ENCODE peak calls at places on chromosomes 3 and 15, in five cellular contexts. One of them, this sample, is unnamed.

GRCh38 chr3:142844339-142844977 is 44.4 kb downstream of the PCOLCE2 start:
- DNase-seq in astrocyte of the cerebellum: no peak
- DNase-seq in uterus: no peak
- DNase-seq in heart left ventricle: no peak
- DNase-seq in Panc1: no peak
- DNase-seq in this sample: no peak

GRCh38 chr3:149314807-149315578 is 18.4 kb downstream of the TM4SF18 start:
- DNase-seq in astrocyte of the cerebellum: peak; percentile 70
- DNase-seq in uterus: no peak
- DNase-seq in heart left ventricle: no peak
- DNase-seq in Panc1: no peak
- DNase-seq in this sample: peak; percentile 57

GRCh38 chr3:73576995-73577394 is 47.7 kb downstream of the PDZRN3 start:
- DNase-seq in astrocyte of the cerebellum: no peak
- DNase-seq in uterus: no peak
- DNase-seq in heart left ventricle: no peak
- DNase-seq in Panc1: no peak
- DNase-seq in this sample: no peak

GRCh38 chr15:82535566-82536408 is 4.5 kb downstream of the RPS17 start:
- DNase-seq in astrocyte of the cerebellum: no peak
- DNase-seq in uterus: no peak
- DNase-seq in heart left ventricle: no peak
- DNase-seq in Panc1: no peak
- DNase-seq in this sample: no peak

GRCh38 chr3:102069211-102069662 is 219.9 kb downstream of the NFKBIZ start:
- DNase-seq in astrocyte of the cerebellum: peak; percentile 55
- DNase-seq in uterus: no peak
- DNase-seq in heart left ventricle: no peak
- DNase-seq in Panc1: no peak
- DNase-seq in this sample: no peak

GRCh38 chr3:128482857-128483656 is 9.9 kb downstream of the GATA2 start:
- DNase-seq in astrocyte of the cerebellum: no peak
- DNase-seq in uterus: peak; percentile 83
- DNase-seq in heart left ventricle: peak; percentile 60
- DNase-seq in Panc1: no peak
- DNase-seq in this sample: peak; percentile 36

GRCh38 chr15:90039996-90040395 is 38.9 kb downstream of the ZNF710 start:
- DNase-seq in astrocyte of the cerebellum: no peak
- DNase-seq in uterus: no peak
- DNase-seq in heart left ventricle: no peak
- DNase-seq in Panc1: no peak
- DNase-seq in this sample: no peak

GRCh38 chr3:3666664-3667063 is 132.6 kb upstream of the LRRN1 start:
- DNase-seq in astrocyte of the cerebellum: no peak
- DNase-seq in uterus: no peak
- DNase-seq in heart left ventricle: no peak
- DNase-seq in Panc1: no peak
- DNase-seq in this sample: no peak

GRCh38 chr3:160099855-160100254 is 111.2 kb downstream of the IL12A start:
- DNase-seq in astrocyte of the cerebellum: no peak
- DNase-seq in uterus: no peak
- DNase-seq in heart left ventricle: no peak
- DNase-seq in Panc1: no peak
- DNase-seq in this sample: no peak
- TF ChIP-seq CTCF in astrocyte of the cerebellum: no peak
- TF ChIP-seq CTCF in uterus: no peak
- TF ChIP-seq CTCF in heart left ventricle: no peak
- TF ChIP-seq CTCF in Panc1: no peak
- TF ChIP-seq CTCF in this sample: no peak

DNA sequence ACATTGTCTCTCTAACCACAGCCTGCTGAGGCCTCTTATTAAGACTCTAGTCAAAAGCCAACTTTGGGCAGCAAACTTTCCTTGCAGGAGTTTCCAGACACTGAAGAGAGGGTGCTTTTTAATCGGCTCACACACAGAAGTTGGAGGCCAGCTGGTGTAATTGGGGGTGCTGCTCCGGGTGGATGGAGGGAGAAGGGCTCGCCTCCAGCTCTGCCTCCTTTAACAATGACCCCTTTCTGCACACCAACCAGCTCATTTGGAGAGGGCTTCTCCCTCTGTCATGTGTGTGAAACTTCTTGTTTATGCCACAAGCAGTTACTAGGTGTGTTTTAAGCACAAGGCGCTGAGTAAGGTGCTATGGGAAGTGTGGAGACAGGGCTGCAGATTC is 5.7 kb upstream of the MAGEF1 start:
- DNase-seq in astrocyte of the cerebellum: no peak
- DNase-seq in uterus: no peak
- DNase-seq in heart left ventricle: no peak
- DNase-seq in Panc1: no peak
- DNase-seq in this sample: no peak
- H3K4me3 ChIP-seq in astrocyte of the cerebellum: no peak overlapping the region
- H3K4me3 ChIP-seq in uterus: no peak overlapping the region
- H3K4me3 ChIP-seq in heart left ventricle: no peak overlapping the region
- H3K4me3 ChIP-seq in Panc1: no peak overlapping the region
- H3K4me3 ChIP-seq in this sample: no peak overlapping the region

DNA sequence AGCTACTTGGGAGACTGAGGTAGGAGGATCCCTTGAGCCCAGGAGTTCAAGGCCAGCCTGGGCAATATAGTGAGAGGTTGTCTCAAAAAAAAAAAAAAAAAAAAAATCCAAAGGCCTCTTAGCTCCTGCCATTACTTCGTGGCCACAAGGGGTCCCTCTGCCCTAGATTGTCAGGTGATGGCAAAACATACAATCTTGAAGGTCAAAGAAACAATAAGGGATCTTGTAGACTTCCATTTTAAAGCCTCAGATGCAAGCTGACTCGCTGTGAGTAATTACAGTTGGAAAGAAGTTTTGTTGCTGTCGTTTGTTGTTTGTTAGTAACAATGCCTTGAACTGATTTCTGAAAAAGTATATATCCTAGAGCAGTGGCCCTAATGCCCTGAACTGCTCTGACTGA is 55.9 kb upstream of the PLCL2 start:
- DNase-seq in astrocyte of the cerebellum: no peak
- DNase-seq in uterus: no peak
- DNase-seq in heart left ventricle: no peak
- DNase-seq in Panc1: no peak
- DNase-seq in this sample: no peak
- TF ChIP-seq CTCF in astrocyte of the cerebellum: peak; percentile 29
- TF ChIP-seq CTCF in uterus: no peak
- TF ChIP-seq CTCF in heart left ventricle: no peak
- TF ChIP-seq CTCF in Panc1: peak; percentile 31
- TF ChIP-seq CTCF in this sample: peak; percentile 29

DNA sequence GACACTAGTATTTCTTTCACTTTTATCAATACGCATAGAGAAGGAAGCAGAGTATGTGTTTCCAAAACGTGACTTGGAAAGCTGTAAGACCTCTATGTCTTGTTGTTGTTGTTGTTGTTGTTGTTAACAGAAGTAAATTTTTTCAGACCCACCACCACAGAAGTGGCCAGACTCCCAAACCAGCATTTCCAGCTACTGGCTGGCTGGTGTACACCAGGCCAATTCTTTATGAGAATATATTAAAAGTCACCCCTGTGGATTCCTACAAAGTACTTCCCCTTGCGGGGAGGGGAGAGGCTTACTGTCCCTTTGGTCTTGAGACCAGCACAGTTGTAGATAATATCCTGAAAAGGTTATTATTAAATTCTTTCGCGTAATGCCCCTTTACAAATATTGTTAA is 1.6 kb upstream of the FOXP1 start:
- DNase-seq in astrocyte of the cerebellum: no peak
- DNase-seq in uterus: no peak
- DNase-seq in heart left ventricle: no peak
- DNase-seq in Panc1: no peak
- DNase-seq in this sample: no peak
- H3K4me3 ChIP-seq in astrocyte of the cerebellum: peak overlapping the region; percentile 84
- H3K4me3 ChIP-seq in uterus: no peak overlapping the region
- H3K4me3 ChIP-seq in heart left ventricle: peak overlapping the region; percentile 77
- H3K4me3 ChIP-seq in Panc1: no peak overlapping the region
- H3K4me3 ChIP-seq in this sample: no peak overlapping the region

DNA sequence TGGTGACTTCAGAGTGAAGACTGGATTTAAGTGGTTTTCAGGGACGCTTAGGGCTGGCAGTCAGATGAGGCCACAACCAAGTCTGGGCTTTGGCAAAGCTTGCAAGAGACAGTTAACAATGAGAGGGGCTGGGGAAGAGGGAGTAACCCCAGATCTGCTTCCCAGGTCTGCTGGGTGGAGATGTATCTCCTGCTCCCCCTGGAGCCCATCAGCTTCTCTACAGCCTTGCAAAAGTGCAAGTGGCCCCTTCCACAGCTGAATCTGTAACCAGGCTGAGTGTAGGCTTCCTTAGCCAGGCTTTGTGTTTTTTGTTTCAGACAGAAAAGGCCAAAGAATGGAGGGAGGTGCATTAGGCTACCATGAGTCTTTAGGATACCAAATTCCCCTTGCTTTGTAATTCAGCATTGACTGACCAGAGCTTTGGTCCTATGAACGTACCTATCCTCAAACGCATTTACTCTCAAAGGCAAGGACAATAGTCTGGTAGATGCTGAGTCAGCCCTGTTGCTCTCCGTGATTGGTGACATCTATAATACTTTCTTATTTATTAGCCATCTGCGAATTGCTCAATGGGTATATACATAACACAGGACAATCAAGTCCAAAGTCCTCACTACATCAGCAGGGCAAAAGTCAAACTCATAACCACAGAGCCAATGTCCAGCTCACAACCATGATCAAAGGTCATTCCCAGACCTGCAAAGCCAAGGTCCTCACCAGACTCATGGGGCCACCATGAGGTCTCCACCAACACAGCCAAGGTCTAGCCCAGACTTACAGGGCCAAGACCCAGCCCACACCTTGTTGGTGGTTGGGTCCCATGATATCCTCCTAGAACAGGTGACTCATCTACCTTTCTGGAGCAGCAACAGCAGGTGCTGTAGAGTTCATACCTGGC is 17.1 kb downstream of the CCDC13 start:
- DNase-seq in astrocyte of the cerebellum: no peak
- DNase-seq in uterus: peak; percentile 16
- DNase-seq in heart left ventricle: no peak
- DNase-seq in Panc1: no peak
- DNase-seq in this sample: no peak
- TF ChIP-seq CTCF in astrocyte of the cerebellum: peak; percentile 66
- TF ChIP-seq CTCF in uterus: peak; percentile 19
- TF ChIP-seq CTCF in heart left ventricle: peak; percentile 34
- TF ChIP-seq CTCF in Panc1: peak; percentile 65
- TF ChIP-seq CTCF in this sample: peak; percentile 49

DNA sequence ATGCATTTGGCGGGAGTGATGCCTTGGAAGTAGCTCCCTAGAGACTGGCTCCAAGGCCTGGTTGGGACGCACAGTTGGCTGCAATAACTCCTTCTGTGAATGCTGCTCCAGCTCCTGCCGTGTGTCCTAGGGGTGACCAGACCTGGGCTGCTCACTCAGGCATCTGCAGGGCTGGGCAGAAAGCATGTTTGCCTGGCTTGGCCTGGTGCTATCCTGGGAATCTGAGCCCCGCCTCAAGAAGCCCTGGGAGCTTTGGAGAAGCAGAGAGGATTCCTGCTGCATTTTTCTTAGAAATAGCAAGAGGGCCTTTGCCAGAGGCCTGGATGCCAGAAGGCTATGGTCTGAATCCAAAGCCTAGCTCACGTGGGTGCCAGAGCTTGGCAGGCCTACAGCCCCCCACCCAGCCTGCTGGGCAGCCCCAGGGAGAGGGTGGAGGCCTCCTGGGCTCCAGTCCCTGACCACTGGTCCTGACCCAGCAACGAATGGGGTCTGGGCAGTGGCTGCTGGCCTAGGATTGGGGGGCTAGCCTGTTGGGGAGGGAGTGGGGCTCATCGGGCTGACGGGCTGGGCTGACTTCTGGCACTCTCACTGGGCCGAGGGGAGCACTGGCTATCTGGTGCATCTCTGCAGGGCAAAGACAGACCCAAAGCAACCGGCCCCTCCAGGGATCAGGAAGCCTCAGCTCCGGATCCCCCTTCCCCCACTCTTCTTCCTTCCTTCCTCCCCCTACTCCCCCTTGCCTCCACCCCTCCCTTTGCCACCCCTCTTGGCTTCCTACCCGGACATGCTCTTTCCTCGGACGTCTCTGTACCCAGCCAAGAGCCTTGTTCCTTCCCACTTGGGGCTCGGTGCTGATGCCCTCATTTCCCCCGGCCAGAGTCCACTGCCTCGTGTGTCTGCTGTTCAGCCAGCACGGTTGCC is 10.5 kb downstream of the SEMA3F start:
- DNase-seq in astrocyte of the cerebellum: peak; percentile 58
- DNase-seq in uterus: peak; percentile 70
- DNase-seq in heart left ventricle: no peak
- DNase-seq in Panc1: no peak
- DNase-seq in this sample: peak; percentile 40
- H3K4me3 ChIP-seq in astrocyte of the cerebellum: no peak overlapping the region
- H3K4me3 ChIP-seq in uterus: no peak overlapping the region
- H3K4me3 ChIP-seq in heart left ventricle: no peak overlapping the region
- H3K4me3 ChIP-seq in Panc1: no peak overlapping the region
- H3K4me3 ChIP-seq in this sample: no peak overlapping the region

GRCh38 chr15:33026614-33027013 is 167.9 kb downstream of the FMN1 start:
- DNase-seq in astrocyte of the cerebellum: no peak
- DNase-seq in uterus: no peak
- DNase-seq in heart left ventricle: no peak
- DNase-seq in Panc1: no peak
- DNase-seq in this sample: no peak
- TF ChIP-seq CTCF in astrocyte of the cerebellum: no peak
- TF ChIP-seq CTCF in uterus: no peak
- TF ChIP-seq CTCF in heart left ventricle: no peak
- TF ChIP-seq CTCF in Panc1: no peak
- TF ChIP-seq CTCF in this sample: no peak

GRCh38 chr3:45613781-45614180 is 19.2 kb downstream of the LIMD1 start:
- DNase-seq in astrocyte of the cerebellum: no peak
- DNase-seq in uterus: no peak
- DNase-seq in heart left ventricle: no peak
- DNase-seq in Panc1: no peak
- DNase-seq in this sample: no peak
- H3K4me3 ChIP-seq in astrocyte of the cerebellum: no peak overlapping the region
- H3K4me3 ChIP-seq in uterus: no peak overlapping the region
- H3K4me3 ChIP-seq in heart left ventricle: no peak overlapping the region
- H3K4me3 ChIP-seq in Panc1: no peak overlapping the region
- H3K4me3 ChIP-seq in this sample: no peak overlapping the region

GRCh38 chr3:121855555-121855954 is 20.5 kb downstream of the EAF2 start:
- DNase-seq in astrocyte of the cerebellum: no peak
- DNase-seq in uterus: no peak
- DNase-seq in heart left ventricle: no peak
- DNase-seq in Panc1: no peak
- DNase-seq in this sample: no peak
- TF ChIP-seq CTCF in astrocyte of the cerebellum: peak; percentile 30
- TF ChIP-seq CTCF in uterus: no peak
- TF ChIP-seq CTCF in heart left ventricle: no peak
- TF ChIP-seq CTCF in Panc1: peak; percentile 54
- TF ChIP-seq CTCF in this sample: no peak

This sample was measured in AG04449.